ENCODE peak calls at places on chromosomes 12 and 14, in five cellular contexts. One of them, this sample, is unnamed.
A peak's percentile ranks its signal among the peaks of the same experiment; 100 is the strongest.

GRCh38 chr14:68976160-68977067 is 2.7 kb downstream of the ACTN1 start:
- DNase-seq in head of caudate nucleus: peak; percentile 62
- DNase-seq in NCI-H510A treated with DMSO at 0.1 percent for 48 hours: no peak
- DNase-seq in GM12878: no peak
- DNase-seq in amniotic stem cell: no peak
- DNase-seq in this sample: peak; percentile 27

GRCh38 chr14:63508033-63508432 is 35.1 kb downstream of the PPP2R5E start:
- DNase-seq in head of caudate nucleus: no peak
- DNase-seq in NCI-H510A treated with DMSO at 0.1 percent for 48 hours: peak; percentile 22
- DNase-seq in GM12878: no peak
- DNase-seq in amniotic stem cell: no peak
- DNase-seq in this sample: no peak

GRCh38 chr14:73709904-73710469 is 4.2 kb downstream of the PNMA1 start:
- DNase-seq in head of caudate nucleus: no peak
- DNase-seq in NCI-H510A treated with DMSO at 0.1 percent for 48 hours: no peak
- DNase-seq in GM12878: no peak
- DNase-seq in amniotic stem cell: no peak
- DNase-seq in this sample: no peak

GRCh38 chr12:130925616-130926015 is 28.1 kb upstream of the ADGRD1 start:
- DNase-seq in head of caudate nucleus: no peak
- DNase-seq in NCI-H510A treated with DMSO at 0.1 percent for 48 hours: no peak
- DNase-seq in GM12878: no peak
- DNase-seq in amniotic stem cell: no peak
- DNase-seq in this sample: peak; percentile 30

GRCh38 chr12:56634837-56635538 is 4.9 kb upstream of the BAZ2A start:
- DNase-seq in head of caudate nucleus: peak; percentile 84
- DNase-seq in NCI-H510A treated with DMSO at 0.1 percent for 48 hours: peak; percentile 81
- DNase-seq in GM12878: no peak
- DNase-seq in amniotic stem cell: peak; percentile 33
- DNase-seq in this sample: peak; percentile 73

GRCh38 chr14:99169776-99170356 is 102.1 kb downstream of the BCL11B start:
- DNase-seq in head of caudate nucleus: no peak
- DNase-seq in NCI-H510A treated with DMSO at 0.1 percent for 48 hours: no peak
- DNase-seq in GM12878: no peak
- DNase-seq in amniotic stem cell: no peak
- DNase-seq in this sample: no peak

GRCh38 chr12:53225635-53226424 is 6.2 kb downstream of the RARG start:
- DNase-seq in head of caudate nucleus: peak; percentile 69
- DNase-seq in NCI-H510A treated with DMSO at 0.1 percent for 48 hours: no peak
- DNase-seq in GM12878: no peak
- DNase-seq in amniotic stem cell: no peak
- DNase-seq in this sample: no peak

GRCh38 chr14:37143500-37143874 is 28.9 kb downstream of the SLC25A21 start:
- DNase-seq in head of caudate nucleus: no peak
- DNase-seq in NCI-H510A treated with DMSO at 0.1 percent for 48 hours: no peak
- DNase-seq in GM12878: no peak
- DNase-seq in amniotic stem cell: no peak
- DNase-seq in this sample: no peak

GRCh38 chr14:36503771-36504741 is 16.0 kb downstream of the NKX2-1 start:
- DNase-seq in head of caudate nucleus: no peak
- DNase-seq in NCI-H510A treated with DMSO at 0.1 percent for 48 hours: peak; percentile 56
- DNase-seq in GM12878: no peak
- DNase-seq in amniotic stem cell: no peak
- DNase-seq in this sample: no peak

GRCh38 chr12:49369723-49370145 is 2.5 kb downstream of the SPATS2 start:
- DNase-seq in head of caudate nucleus: no peak
- DNase-seq in NCI-H510A treated with DMSO at 0.1 percent for 48 hours: peak; percentile 69
- DNase-seq in GM12878: peak; percentile 79
- DNase-seq in amniotic stem cell: no peak
- DNase-seq in this sample: no peak

GRCh38 chr12:716506-716905 is 35.9 kb upstream of the WNK1 start:
- DNase-seq in head of caudate nucleus: no peak
- DNase-seq in NCI-H510A treated with DMSO at 0.1 percent for 48 hours: no peak
- DNase-seq in GM12878: no peak
- DNase-seq in amniotic stem cell: no peak
- DNase-seq in this sample: no peak

GRCh38 chr14:35879654-35880249 is 53.6 kb downstream of the BRMS1L start:
- DNase-seq in head of caudate nucleus: no peak
- DNase-seq in NCI-H510A treated with DMSO at 0.1 percent for 48 hours: peak; percentile 56
- DNase-seq in GM12878: no peak
- DNase-seq in amniotic stem cell: no peak
- DNase-seq in this sample: no peak

GRCh38 chr12:79858518-79858917 is 76.4 kb downstream of the PPP1R12A start:
- DNase-seq in head of caudate nucleus: no peak
- DNase-seq in NCI-H510A treated with DMSO at 0.1 percent for 48 hours: no peak
- DNase-seq in GM12878: no peak
- DNase-seq in amniotic stem cell: no peak
- DNase-seq in this sample: no peak

GRCh38 chr12:31325524-31325875 is 450 bp downstream of the SINHCAF start:
- DNase-seq in head of caudate nucleus: peak; percentile 42
- DNase-seq in NCI-H510A treated with DMSO at 0.1 percent for 48 hours: no peak
- DNase-seq in GM12878: no peak
- DNase-seq in amniotic stem cell: no peak
- DNase-seq in this sample: no peak

GRCh38 chr12:66901136-66901932 is 222.5 kb upstream of the GRIP1 start:
- DNase-seq in head of caudate nucleus: no peak
- DNase-seq in NCI-H510A treated with DMSO at 0.1 percent for 48 hours: no peak
- DNase-seq in GM12878: peak; percentile 33
- DNase-seq in amniotic stem cell: no peak
- DNase-seq in this sample: no peak

GRCh38 chr12:52119398-52120254 is 40.1 kb downstream of the SMIM41 start:
- DNase-seq in head of caudate nucleus: no peak
- DNase-seq in NCI-H510A treated with DMSO at 0.1 percent for 48 hours: peak; percentile 96
- DNase-seq in GM12878: no peak
- DNase-seq in amniotic stem cell: no peak
- DNase-seq in this sample: no peak

GRCh38 chr12:75756771-75757170 is 245.4 kb upstream of the KRR1 start:
- DNase-seq in head of caudate nucleus: no peak
- DNase-seq in NCI-H510A treated with DMSO at 0.1 percent for 48 hours: no peak
- DNase-seq in GM12878: no peak
- DNase-seq in amniotic stem cell: no peak
- DNase-seq in this sample: no peak

GRCh38 chr12:85825751-85826150 is 10.5 kb downstream of the RASSF9 start:
- DNase-seq in head of caudate nucleus: no peak
- DNase-seq in NCI-H510A treated with DMSO at 0.1 percent for 48 hours: no peak
- DNase-seq in GM12878: no peak
- DNase-seq in amniotic stem cell: no peak
- DNase-seq in this sample: no peak

GRCh38 chr14:97706814-97707213 is 909.6 kb downstream of the VRK1 start:
- DNase-seq in head of caudate nucleus: no peak
- DNase-seq in NCI-H510A treated with DMSO at 0.1 percent for 48 hours: no peak
- DNase-seq in GM12878: no peak
- DNase-seq in amniotic stem cell: no peak
- DNase-seq in this sample: no peak

GRCh38 chr12:86669010-86669409 is 412.8 kb upstream of the MGAT4C start:
- DNase-seq in head of caudate nucleus: no peak
- DNase-seq in NCI-H510A treated with DMSO at 0.1 percent for 48 hours: peak; percentile 45
- DNase-seq in GM12878: no peak
- DNase-seq in amniotic stem cell: no peak
- DNase-seq in this sample: no peak

GRCh38 chr12:120229071-120229582 is 28.2 kb upstream of the RPLP0 start:
- DNase-seq in head of caudate nucleus: no peak
- DNase-seq in NCI-H510A treated with DMSO at 0.1 percent for 48 hours: peak; percentile 73
- DNase-seq in GM12878: no peak
- DNase-seq in amniotic stem cell: no peak
- DNase-seq in this sample: no peak

GRCh38 chr12:52455818-52456217 is 3.9 kb upstream of the KRT6B start:
- DNase-seq in head of caudate nucleus: no peak
- DNase-seq in NCI-H510A treated with DMSO at 0.1 percent for 48 hours: no peak
- DNase-seq in GM12878: no peak
- DNase-seq in amniotic stem cell: no peak
- DNase-seq in this sample: no peak

GRCh38 chr12:112342587-112342986 is 39.6 kb downstream of the HECTD4 start:
- DNase-seq in head of caudate nucleus: no peak
- DNase-seq in NCI-H510A treated with DMSO at 0.1 percent for 48 hours: no peak
- DNase-seq in GM12878: no peak
- DNase-seq in amniotic stem cell: no peak
- DNase-seq in this sample: no peak

GRCh38 chr12:69045430-69045829 is 112.5 kb upstream of the CPM start:
- DNase-seq in head of caudate nucleus: no peak
- DNase-seq in NCI-H510A treated with DMSO at 0.1 percent for 48 hours: no peak
- DNase-seq in GM12878: no peak
- DNase-seq in amniotic stem cell: no peak
- DNase-seq in this sample: no peak

GRCh38 chr14:81831128-81831815 is 297.6 kb upstream of the SEL1L start:
- DNase-seq in head of caudate nucleus: no peak
- DNase-seq in NCI-H510A treated with DMSO at 0.1 percent for 48 hours: no peak
- DNase-seq in GM12878: no peak
- DNase-seq in amniotic stem cell: no peak
- DNase-seq in this sample: no peak

GRCh38 chr12:53235742-53236442 is 3.9 kb upstream of the RARG start:
- DNase-seq in head of caudate nucleus: no peak
- DNase-seq in NCI-H510A treated with DMSO at 0.1 percent for 48 hours: no peak
- DNase-seq in GM12878: no peak
- DNase-seq in amniotic stem cell: no peak
- DNase-seq in this sample: no peak

GRCh38 chr14:102955636-102956035 is 33.2 kb downstream of the AMN start:
- DNase-seq in head of caudate nucleus: no peak
- DNase-seq in NCI-H510A treated with DMSO at 0.1 percent for 48 hours: no peak
- DNase-seq in GM12878: no peak
- DNase-seq in amniotic stem cell: no peak
- DNase-seq in this sample: no peak

GRCh38 chr14:89477391-89477790 is 60.4 kb upstream of the FOXN3 start:
- DNase-seq in head of caudate nucleus: peak; percentile 53
- DNase-seq in NCI-H510A treated with DMSO at 0.1 percent for 48 hours: no peak
- DNase-seq in GM12878: no peak
- DNase-seq in amniotic stem cell: no peak
- DNase-seq in this sample: peak; percentile 54

GRCh38 chr14:67522270-67522669 is 10.8 kb upstream of the PLEKHH1 start:
- DNase-seq in head of caudate nucleus: no peak
- DNase-seq in NCI-H510A treated with DMSO at 0.1 percent for 48 hours: no peak
- DNase-seq in GM12878: no peak
- DNase-seq in amniotic stem cell: no peak
- DNase-seq in this sample: peak; percentile 83

GRCh38 chr12:28771961-28772360 is 377.1 kb upstream of the FAR2 start:
- DNase-seq in head of caudate nucleus: no peak
- DNase-seq in NCI-H510A treated with DMSO at 0.1 percent for 48 hours: no peak
- DNase-seq in GM12878: no peak
- DNase-seq in amniotic stem cell: no peak
- DNase-seq in this sample: no peak

GRCh38 chr14:35366048-35366428 is 38.5 kb downstream of the NFKBIA start:
- DNase-seq in head of caudate nucleus: peak; percentile 78
- DNase-seq in NCI-H510A treated with DMSO at 0.1 percent for 48 hours: no peak
- DNase-seq in GM12878: no peak
- DNase-seq in amniotic stem cell: no peak
- DNase-seq in this sample: no peak

GRCh38 chr12:59452746-59453145 is 143.1 kb upstream of the SLC16A7 start:
- DNase-seq in head of caudate nucleus: no peak
- DNase-seq in NCI-H510A treated with DMSO at 0.1 percent for 48 hours: no peak
- DNase-seq in GM12878: no peak
- DNase-seq in amniotic stem cell: no peak
- DNase-seq in this sample: no peak